ENCODE peak calls at places on chromosomes 11 and 22, in six cellular contexts. One of them, this sample, is unnamed.

GRCh38 chr22:23281406-23282088 is 101.2 kb downstream of the BCR start:
- DNase-seq in CD4-positive, alpha-beta T cell: peak; percentile 79
- DNase-seq in Calu3: peak; percentile 93
- DNase-seq in fibroblast of the aortic adventitia: peak; percentile 77
- DNase-seq in B cell: peak; percentile 85
- DNase-seq in K562: peak; percentile 100
- DNase-seq in this sample: peak; percentile 90

GRCh38 chr11:36081274-36081945 is 137.5 kb downstream of the LDLRAD3 start:
- DNase-seq in B cell: no peak
- DNase-seq in fibroblast of the aortic adventitia: no peak
- DNase-seq in CD4-positive, alpha-beta T cell: no peak
- DNase-seq in Calu3: no peak
- DNase-seq in K562: no peak
- DNase-seq in this sample: no peak

GRCh38 chr11:96122601-96123044 is 198.7 kb upstream of the MTMR2 start:
- DNase-seq in Calu3: no peak
- DNase-seq in fibroblast of the aortic adventitia: no peak
- DNase-seq in B cell: no peak
- DNase-seq in K562: no peak
- DNase-seq in CD4-positive, alpha-beta T cell: no peak
- DNase-seq in this sample: no peak

GRCh38 chr11:95845168-95845567 is 54.9 kb downstream of the CEP57 start:
- DNase-seq in K562: no peak
- DNase-seq in Calu3: no peak
- DNase-seq in B cell: no peak
- DNase-seq in fibroblast of the aortic adventitia: no peak
- DNase-seq in CD4-positive, alpha-beta T cell: no peak
- DNase-seq in this sample: no peak

GRCh38 chr11:36469881-36470802 is 39.9 kb downstream of the TRAF6 start:
- DNase-seq in B cell: no peak
- DNase-seq in CD4-positive, alpha-beta T cell: no peak
- DNase-seq in fibroblast of the aortic adventitia: peak; percentile 73
- DNase-seq in Calu3: no peak
- DNase-seq in K562: no peak
- DNase-seq in this sample: no peak

GRCh38 chr11:68353669-68354068 is 41.3 kb downstream of the LRP5 start:
- DNase-seq in CD4-positive, alpha-beta T cell: no peak
- DNase-seq in Calu3: no peak
- DNase-seq in K562: no peak
- DNase-seq in fibroblast of the aortic adventitia: no peak
- DNase-seq in B cell: no peak
- DNase-seq in this sample: no peak

GRCh38 chr22:37045958-37046357 is 5.6 kb upstream of the KCTD17 start:
- DNase-seq in fibroblast of the aortic adventitia: peak; percentile 53
- DNase-seq in K562: peak; percentile 31
- DNase-seq in Calu3: no peak
- DNase-seq in CD4-positive, alpha-beta T cell: no peak
- DNase-seq in B cell: no peak
- DNase-seq in this sample: peak; percentile 31

GRCh38 chr11:35216962-35217667 is 78.1 kb downstream of the CD44 start:
- DNase-seq in B cell: no peak
- DNase-seq in fibroblast of the aortic adventitia: no peak
- DNase-seq in CD4-positive, alpha-beta T cell: peak; percentile 33
- DNase-seq in K562: no peak
- DNase-seq in Calu3: no peak
- DNase-seq in this sample: no peak

GRCh38 chr11:79648766-79649545 is 208.1 kb upstream of the TENM4 start:
- DNase-seq in B cell: no peak
- DNase-seq in CD4-positive, alpha-beta T cell: no peak
- DNase-seq in fibroblast of the aortic adventitia: no peak
- DNase-seq in K562: no peak
- DNase-seq in Calu3: no peak
- DNase-seq in this sample: no peak

GRCh38 chr11:95466406-95466805 is 235.4 kb upstream of the SESN3 start:
- DNase-seq in Calu3: no peak
- DNase-seq in K562: no peak
- DNase-seq in fibroblast of the aortic adventitia: no peak
- DNase-seq in CD4-positive, alpha-beta T cell: no peak
- DNase-seq in B cell: no peak
- DNase-seq in this sample: no peak

GRCh38 chr11:112612283-112612849 is 348.9 kb upstream of the NCAM1 start:
- DNase-seq in Calu3: peak; percentile 27
- DNase-seq in fibroblast of the aortic adventitia: no peak
- DNase-seq in CD4-positive, alpha-beta T cell: no peak
- DNase-seq in B cell: no peak
- DNase-seq in K562: no peak
- DNase-seq in this sample: no peak

GRCh38 chr22:38314140-38314991 is 2.9 kb downstream of the CSNK1E start:
- DNase-seq in B cell: no peak
- DNase-seq in Calu3: no peak
- DNase-seq in fibroblast of the aortic adventitia: peak; percentile 39
- DNase-seq in CD4-positive, alpha-beta T cell: no peak
- DNase-seq in K562: no peak
- DNase-seq in this sample: no peak

GRCh38 chr22:47213571-47214230 is 451.3 kb downstream of the TBC1D22A start:
- DNase-seq in CD4-positive, alpha-beta T cell: peak; percentile 11
- DNase-seq in fibroblast of the aortic adventitia: peak; percentile 6
- DNase-seq in Calu3: peak; percentile 47
- DNase-seq in K562: peak; percentile 62
- DNase-seq in B cell: peak; percentile 52
- DNase-seq in this sample: no peak

GRCh38 chr11:10669258-10670033 is 24.1 kb downstream of the IRAG1 start:
- DNase-seq in fibroblast of the aortic adventitia: peak; percentile 73
- DNase-seq in K562: no peak
- DNase-seq in B cell: no peak
- DNase-seq in CD4-positive, alpha-beta T cell: no peak
- DNase-seq in Calu3: no peak
- DNase-seq in this sample: no peak

GRCh38 chr11:122779047-122779629 is 59.2 kb upstream of the CRTAM start:
- DNase-seq in K562: no peak
- DNase-seq in CD4-positive, alpha-beta T cell: no peak
- DNase-seq in B cell: no peak
- DNase-seq in fibroblast of the aortic adventitia: no peak
- DNase-seq in Calu3: no peak
- DNase-seq in this sample: no peak

GRCh38 chr11:83007909-83008580 is 63.7 kb downstream of the RAB30 start:
- DNase-seq in B cell: no peak
- DNase-seq in fibroblast of the aortic adventitia: peak; percentile 37
- DNase-seq in Calu3: peak; percentile 6
- DNase-seq in K562: peak; percentile 67
- DNase-seq in CD4-positive, alpha-beta T cell: no peak
- DNase-seq in this sample: peak; percentile 46

GRCh38 chr11:63737718-63738117 is 30.9 kb downstream of the ZFTA start:
- DNase-seq in B cell: no peak
- DNase-seq in K562: peak; percentile 38
- DNase-seq in Calu3: no peak
- DNase-seq in fibroblast of the aortic adventitia: no peak
- DNase-seq in CD4-positive, alpha-beta T cell: no peak
- DNase-seq in this sample: no peak

GRCh38 chr11:121383726-121384125 is 68.4 kb upstream of the SORL1 start:
- DNase-seq in CD4-positive, alpha-beta T cell: no peak
- DNase-seq in Calu3: no peak
- DNase-seq in fibroblast of the aortic adventitia: no peak
- DNase-seq in B cell: no peak
- DNase-seq in K562: no peak
- DNase-seq in this sample: no peak

GRCh38 chr11:116424615-116425261 is 348.0 kb downstream of the BUD13 start:
- DNase-seq in CD4-positive, alpha-beta T cell: no peak
- DNase-seq in Calu3: no peak
- DNase-seq in fibroblast of the aortic adventitia: no peak
- DNase-seq in K562: no peak
- DNase-seq in B cell: no peak
- DNase-seq in this sample: no peak

GRCh38 chr11:19966435-19966834 is 193.8 kb downstream of the DBX1 start:
- DNase-seq in fibroblast of the aortic adventitia: no peak
- DNase-seq in Calu3: no peak
- DNase-seq in CD4-positive, alpha-beta T cell: no peak
- DNase-seq in K562: no peak
- DNase-seq in B cell: no peak
- DNase-seq in this sample: no peak

GRCh38 chr11:34316347-34317037 is 41.3 kb downstream of the ABTB2 start:
- DNase-seq in Calu3: no peak
- DNase-seq in fibroblast of the aortic adventitia: no peak
- DNase-seq in K562: no peak
- DNase-seq in CD4-positive, alpha-beta T cell: no peak
- DNase-seq in B cell: no peak
- DNase-seq in this sample: no peak

GRCh38 chr11:26227311-26227710 is 104.6 kb upstream of the ANO3 start:
- DNase-seq in fibroblast of the aortic adventitia: peak; percentile 92
- DNase-seq in K562: no peak
- DNase-seq in CD4-positive, alpha-beta T cell: no peak
- DNase-seq in Calu3: peak; percentile 7
- DNase-seq in B cell: peak; percentile 60
- DNase-seq in this sample: no peak

GRCh38 chr22:39654959-39655579 is 84.5 kb downstream of the CACNA1I start:
- DNase-seq in K562: peak; percentile 30
- DNase-seq in Calu3: no peak
- DNase-seq in fibroblast of the aortic adventitia: no peak
- DNase-seq in B cell: no peak
- DNase-seq in CD4-positive, alpha-beta T cell: no peak
- DNase-seq in this sample: no peak

GRCh38 chr22:41672780-41673509 is 15.7 kb downstream of the SNU13 start:
- DNase-seq in B cell: peak; percentile 30
- DNase-seq in Calu3: no peak
- DNase-seq in CD4-positive, alpha-beta T cell: no peak
- DNase-seq in fibroblast of the aortic adventitia: no peak
- DNase-seq in K562: no peak
- DNase-seq in this sample: no peak

GRCh38 chr22:50017701-50018224 is 5.2 kb upstream of the IL17REL start:
- DNase-seq in K562: no peak
- DNase-seq in B cell: no peak
- DNase-seq in Calu3: no peak
- DNase-seq in CD4-positive, alpha-beta T cell: no peak
- DNase-seq in fibroblast of the aortic adventitia: no peak
- DNase-seq in this sample: no peak

GRCh38 chr11:93958991-93959390 is 62.2 kb upstream of the HEPHL1 start:
- DNase-seq in fibroblast of the aortic adventitia: no peak
- DNase-seq in CD4-positive, alpha-beta T cell: no peak
- DNase-seq in B cell: no peak
- DNase-seq in Calu3: no peak
- DNase-seq in K562: no peak
- DNase-seq in this sample: no peak

GRCh38 chr11:15232496-15232895 is 117.8 kb downstream of the INSC start:
- DNase-seq in fibroblast of the aortic adventitia: no peak
- DNase-seq in Calu3: no peak
- DNase-seq in K562: no peak
- DNase-seq in B cell: no peak
- DNase-seq in CD4-positive, alpha-beta T cell: no peak
- DNase-seq in this sample: no peak

GRCh38 chr11:62122076-62122475 is 1.7 kb upstream of the INCENP start:
- DNase-seq in fibroblast of the aortic adventitia: no peak
- DNase-seq in CD4-positive, alpha-beta T cell: no peak
- DNase-seq in K562: peak; percentile 4
- DNase-seq in B cell: no peak
- DNase-seq in Calu3: no peak
- DNase-seq in this sample: no peak
- TF ChIP-seq CTCF in fibroblast of the aortic adventitia: no peak
- TF ChIP-seq CTCF in CD4-positive, alpha-beta T cell: no peak
- TF ChIP-seq CTCF in K562: peak; percentile 38
- TF ChIP-seq CTCF in B cell: no peak
- TF ChIP-seq CTCF in Calu3: peak; percentile 18
- TF ChIP-seq CTCF in this sample: no peak

GRCh38 chr11:120324932-120325810 is at the start of gene TLCD5:
- DNase-seq in fibroblast of the aortic adventitia: peak; percentile 52
- DNase-seq in Calu3: peak; percentile 71
- DNase-seq in CD4-positive, alpha-beta T cell: no peak
- DNase-seq in K562: peak; percentile 71
- DNase-seq in B cell: peak; percentile 39
- DNase-seq in this sample: peak; percentile 82
- TF ChIP-seq CTCF in fibroblast of the aortic adventitia: peak; percentile 15
- TF ChIP-seq CTCF in Calu3: no peak
- TF ChIP-seq CTCF in CD4-positive, alpha-beta T cell: no peak
- TF ChIP-seq CTCF in K562: no peak
- TF ChIP-seq CTCF in B cell: no peak
- TF ChIP-seq CTCF in this sample: no peak

GRCh38 chr22:35542972-35543516 is 2.4 kb downstream of the RASD2 start:
- DNase-seq in CD4-positive, alpha-beta T cell: no peak
- DNase-seq in B cell: no peak
- DNase-seq in K562: no peak
- DNase-seq in Calu3: no peak
- DNase-seq in fibroblast of the aortic adventitia: no peak
- DNase-seq in this sample: no peak

GRCh38 chr22:35542157-35542971 is 1.7 kb downstream of the RASD2 start:
- DNase-seq in B cell: no peak
- DNase-seq in CD4-positive, alpha-beta T cell: no peak
- DNase-seq in Calu3: no peak
- DNase-seq in K562: no peak
- DNase-seq in fibroblast of the aortic adventitia: no peak
- DNase-seq in this sample: no peak

GRCh38 chr22:35543702-35544101 is 3.1 kb downstream of the RASD2 start:
- DNase-seq in fibroblast of the aortic adventitia: no peak
- DNase-seq in B cell: no peak
- DNase-seq in CD4-positive, alpha-beta T cell: no peak
- DNase-seq in Calu3: no peak
- DNase-seq in K562: no peak
- DNase-seq in this sample: no peak

GRCh38 chr22:35544810-35545209 is 4.2 kb downstream of the RASD2 start:
- DNase-seq in Calu3: no peak
- DNase-seq in fibroblast of the aortic adventitia: no peak
- DNase-seq in CD4-positive, alpha-beta T cell: no peak
- DNase-seq in B cell: no peak
- DNase-seq in K562: no peak
- DNase-seq in this sample: no peak

DNA sequence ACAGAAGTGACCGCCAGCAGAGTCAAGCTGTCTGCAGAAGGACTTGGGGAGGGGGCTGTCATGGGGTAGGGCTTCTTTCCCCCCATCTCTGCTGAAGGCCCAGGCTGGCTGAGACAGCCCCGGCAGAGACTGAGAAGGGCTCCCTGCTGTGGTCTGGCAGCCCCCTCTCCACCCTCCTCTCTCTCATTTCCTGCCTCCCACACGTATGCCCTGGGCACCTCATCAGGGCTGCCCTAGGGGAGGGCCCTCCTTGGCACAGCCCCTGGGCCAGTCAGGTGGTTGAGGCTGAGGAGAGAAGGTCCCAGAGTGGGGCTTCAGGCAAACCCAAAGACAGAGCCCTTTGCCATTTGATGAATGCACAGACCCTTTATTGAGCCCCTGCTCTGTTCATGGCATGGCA is 3.6 kb downstream of the RASD2 start:
- DNase-seq in CD4-positive, alpha-beta T cell: no peak
- DNase-seq in fibroblast of the aortic adventitia: no peak
- DNase-seq in Calu3: no peak
- DNase-seq in K562: no peak
- DNase-seq in B cell: no peak
- DNase-seq in this sample: no peak
- TF ChIP-seq CTCF in CD4-positive, alpha-beta T cell: no peak
- TF ChIP-seq CTCF in fibroblast of the aortic adventitia: no peak
- TF ChIP-seq CTCF in Calu3: no peak
- TF ChIP-seq CTCF in K562: no peak
- TF ChIP-seq CTCF in B cell: no peak
- TF ChIP-seq CTCF in this sample: no peak

DNA sequence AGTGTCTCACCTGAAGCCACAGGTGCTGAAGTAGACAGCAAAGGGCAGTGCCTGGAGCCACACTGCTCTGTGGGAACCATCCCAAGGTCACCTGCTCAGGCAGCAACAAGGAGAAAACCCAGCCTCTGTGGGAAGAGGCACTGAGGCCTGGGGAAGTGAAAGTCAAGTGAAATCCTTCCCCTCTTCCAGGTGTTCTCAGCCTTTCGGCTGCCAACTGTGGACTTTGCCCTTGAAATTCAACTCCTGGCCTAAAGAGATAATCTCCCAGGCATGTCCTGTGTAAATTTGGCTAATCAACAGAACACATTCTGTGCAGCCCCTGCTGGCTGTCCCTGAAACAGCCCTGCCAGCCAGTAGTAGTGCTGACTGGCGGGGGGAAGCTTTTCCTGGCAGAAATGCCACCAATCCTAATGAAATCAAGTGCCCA is 112.1 kb downstream of the RPL27A start:
- DNase-seq in B cell: no peak
- DNase-seq in K562: no peak
- DNase-seq in CD4-positive, alpha-beta T cell: no peak
- DNase-seq in fibroblast of the aortic adventitia: no peak
- DNase-seq in Calu3: peak; percentile 55
- DNase-seq in this sample: no peak
- TF ChIP-seq CTCF in B cell: no peak
- TF ChIP-seq CTCF in K562: peak; percentile 48
- TF ChIP-seq CTCF in CD4-positive, alpha-beta T cell: no peak
- TF ChIP-seq CTCF in fibroblast of the aortic adventitia: peak; percentile 6
- TF ChIP-seq CTCF in Calu3: peak; percentile 62
- TF ChIP-seq CTCF in this sample: no peak

This sample was measured in endothelial cell.